ENCODE peak calls at places on chromosomes 4 and X, in ten cellular contexts. One of them, this sample, is unnamed.

GRCh38 chr4:53558061-53558801 is 33.1 kb downstream of the LNX1 start:
- DNase-seq in endothelial cell: no peak
- DNase-seq in PC-3: peak; percentile 90
- DNase-seq in choroid plexus epithelial cell: peak; percentile 39
- DNase-seq in WTC11: no peak
- DNase-seq in cardiac muscle cell: peak; percentile 68
- DNase-seq in left lung: no peak
- DNase-seq in MM.1S: no peak
- DNase-seq in AG10803: peak; percentile 87
- DNase-seq in neural crest cell: no peak
- DNase-seq in this sample: no peak

GRCh38 chrX:24424948-24425347 is 40.1 kb upstream of the PDK3 start:
- DNase-seq in PC-3: no peak
- DNase-seq in neural crest cell: no peak
- DNase-seq in cardiac muscle cell: peak; percentile 62
- DNase-seq in MM.1S: no peak
- DNase-seq in WTC11: no peak
- DNase-seq in left lung: no peak
- DNase-seq in endothelial cell: no peak
- DNase-seq in choroid plexus epithelial cell: peak; percentile 6
- DNase-seq in AG10803: peak; percentile 39
- DNase-seq in this sample: no peak

GRCh38 chr4:53956454-53956853 is 108.0 kb downstream of the CHIC2 start:
- DNase-seq in choroid plexus epithelial cell: no peak
- DNase-seq in PC-3: no peak
- DNase-seq in WTC11: no peak
- DNase-seq in endothelial cell: no peak
- DNase-seq in left lung: no peak
- DNase-seq in AG10803: no peak
- DNase-seq in neural crest cell: no peak
- DNase-seq in MM.1S: no peak
- DNase-seq in cardiac muscle cell: no peak
- DNase-seq in this sample: no peak

GRCh38 chrX:3175659-3176438 is 134.6 kb downstream of the ARSF start:
- DNase-seq in left lung: no peak
- DNase-seq in endothelial cell: no peak
- DNase-seq in WTC11: no peak
- DNase-seq in choroid plexus epithelial cell: peak; percentile 66
- DNase-seq in cardiac muscle cell: peak; percentile 50
- DNase-seq in PC-3: no peak
- DNase-seq in neural crest cell: no peak
- DNase-seq in AG10803: peak; percentile 69
- DNase-seq in MM.1S: no peak
- DNase-seq in this sample: no peak

GRCh38 chr4:156799121-156799589 is 172.4 kb downstream of the PDGFC start:
- DNase-seq in PC-3: peak; percentile 48
- DNase-seq in MM.1S: no peak
- DNase-seq in endothelial cell: no peak
- DNase-seq in neural crest cell: no peak
- DNase-seq in choroid plexus epithelial cell: peak; percentile 65
- DNase-seq in AG10803: peak; percentile 83
- DNase-seq in WTC11: no peak
- DNase-seq in cardiac muscle cell: peak; percentile 71
- DNase-seq in left lung: no peak
- DNase-seq in this sample: no peak

GRCh38 chr4:81896936-81897335 is 425.2 kb upstream of the RASGEF1B start:
- DNase-seq in PC-3: peak; percentile 25
- DNase-seq in choroid plexus epithelial cell: no peak
- DNase-seq in endothelial cell: no peak
- DNase-seq in neural crest cell: no peak
- DNase-seq in AG10803: no peak
- DNase-seq in WTC11: no peak
- DNase-seq in left lung: no peak
- DNase-seq in cardiac muscle cell: no peak
- DNase-seq in MM.1S: no peak
- DNase-seq in this sample: no peak

GRCh38 chrX:15151267-15152196 is 118.4 kb downstream of the ASB9 start:
- DNase-seq in neural crest cell: no peak
- DNase-seq in PC-3: peak; percentile 12
- DNase-seq in endothelial cell: no peak
- DNase-seq in cardiac muscle cell: no peak
- DNase-seq in AG10803: no peak
- DNase-seq in MM.1S: no peak
- DNase-seq in WTC11: no peak
- DNase-seq in choroid plexus epithelial cell: peak; percentile 4
- DNase-seq in left lung: no peak
- DNase-seq in this sample: no peak

GRCh38 chr4:154189346-154189745 is 302.3 kb downstream of the DCHS2 start:
- DNase-seq in WTC11: no peak
- DNase-seq in left lung: no peak
- DNase-seq in PC-3: peak; percentile 4
- DNase-seq in cardiac muscle cell: no peak
- DNase-seq in choroid plexus epithelial cell: no peak
- DNase-seq in AG10803: peak; percentile 52
- DNase-seq in endothelial cell: no peak
- DNase-seq in MM.1S: no peak
- DNase-seq in neural crest cell: no peak
- DNase-seq in this sample: no peak

GRCh38 chr4:40842318-40842717 is 92.6 kb downstream of the NSUN7 start:
- DNase-seq in PC-3: no peak
- DNase-seq in AG10803: no peak
- DNase-seq in choroid plexus epithelial cell: no peak
- DNase-seq in WTC11: no peak
- DNase-seq in endothelial cell: no peak
- DNase-seq in left lung: no peak
- DNase-seq in MM.1S: no peak
- DNase-seq in cardiac muscle cell: no peak
- DNase-seq in neural crest cell: no peak
- DNase-seq in this sample: no peak

GRCh38 chr4:40837094-40837870 is 87.5 kb downstream of the NSUN7 start:
- DNase-seq in AG10803: no peak
- DNase-seq in cardiac muscle cell: no peak
- DNase-seq in neural crest cell: no peak
- DNase-seq in left lung: no peak
- DNase-seq in PC-3: no peak
- DNase-seq in endothelial cell: no peak
- DNase-seq in choroid plexus epithelial cell: no peak
- DNase-seq in MM.1S: no peak
- DNase-seq in WTC11: no peak
- DNase-seq in this sample: no peak

GRCh38 chr4:40840985-40841571 is 91.3 kb downstream of the NSUN7 start:
- DNase-seq in neural crest cell: peak; percentile 80
- DNase-seq in WTC11: peak; percentile 97
- DNase-seq in choroid plexus epithelial cell: peak; percentile 94
- DNase-seq in PC-3: peak; percentile 85
- DNase-seq in MM.1S: peak; percentile 90
- DNase-seq in left lung: peak; percentile 84
- DNase-seq in endothelial cell: peak; percentile 86
- DNase-seq in AG10803: peak; percentile 70
- DNase-seq in cardiac muscle cell: peak; percentile 76
- DNase-seq in this sample: peak; percentile 37

GRCh38 chr4:40840255-40840984 is 90.7 kb downstream of the NSUN7 start:
- DNase-seq in MM.1S: peak; percentile 55
- DNase-seq in choroid plexus epithelial cell: no peak
- DNase-seq in PC-3: no peak
- DNase-seq in endothelial cell: no peak
- DNase-seq in AG10803: no peak
- DNase-seq in WTC11: no peak
- DNase-seq in cardiac muscle cell: no peak
- DNase-seq in left lung: no peak
- DNase-seq in neural crest cell: no peak
- DNase-seq in this sample: no peak

DNA sequence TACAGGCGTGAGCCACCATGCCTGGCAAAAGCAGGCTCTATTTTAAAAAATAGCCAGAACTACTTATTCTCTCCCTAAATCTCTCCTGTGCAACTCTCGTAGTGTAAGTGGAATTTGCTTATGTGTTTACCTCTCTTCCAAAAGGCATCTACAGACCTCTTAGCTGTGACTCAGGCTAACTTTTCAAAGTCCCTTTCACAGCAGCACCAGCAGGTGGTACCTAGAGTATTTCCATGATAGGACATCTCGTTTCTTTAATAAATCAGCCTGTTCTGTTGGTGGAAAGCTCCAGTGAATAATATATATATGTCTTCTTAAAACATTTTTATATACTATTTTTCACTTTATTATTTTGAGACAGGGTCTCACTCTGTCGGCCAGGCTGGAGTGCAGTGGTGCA is 89.0 kb downstream of the NSUN7 start:
- DNase-seq in left lung: no peak
- DNase-seq in neural crest cell: no peak
- DNase-seq in endothelial cell: no peak
- DNase-seq in AG10803: no peak
- DNase-seq in WTC11: no peak
- DNase-seq in MM.1S: no peak
- DNase-seq in choroid plexus epithelial cell: peak; percentile 24
- DNase-seq in PC-3: peak; percentile 2
- DNase-seq in cardiac muscle cell: no peak
- DNase-seq in this sample: no peak
- TF ChIP-seq CTCF in left lung: no peak
- TF ChIP-seq CTCF in neural crest cell: peak; percentile 23
- TF ChIP-seq CTCF in endothelial cell: no peak
- TF ChIP-seq CTCF in AG10803: peak; percentile 2
- TF ChIP-seq CTCF in WTC11: no peak
- TF ChIP-seq CTCF in MM.1S: peak; percentile 12
- TF ChIP-seq CTCF in choroid plexus epithelial cell: peak; percentile 24
- TF ChIP-seq CTCF in PC-3: peak; percentile 18
- TF ChIP-seq CTCF in cardiac muscle cell: no peak
- TF ChIP-seq CTCF in this sample: peak; percentile 28

GRCh38 chr4:829761-830655 is 4.1 kb upstream of the CPLX1 start:
- DNase-seq in cardiac muscle cell: no peak
- DNase-seq in endothelial cell: no peak
- DNase-seq in choroid plexus epithelial cell: no peak
- DNase-seq in MM.1S: no peak
- DNase-seq in neural crest cell: no peak
- DNase-seq in AG10803: no peak
- DNase-seq in left lung: peak; percentile 69
- DNase-seq in PC-3: no peak
- DNase-seq in WTC11: no peak
- DNase-seq in this sample: no peak

GRCh38 chr4:829291-829690 is 3.4 kb upstream of the CPLX1 start:
- DNase-seq in cardiac muscle cell: no peak
- DNase-seq in MM.1S: no peak
- DNase-seq in endothelial cell: no peak
- DNase-seq in PC-3: no peak
- DNase-seq in AG10803: no peak
- DNase-seq in left lung: peak; percentile 45
- DNase-seq in neural crest cell: no peak
- DNase-seq in choroid plexus epithelial cell: no peak
- DNase-seq in WTC11: no peak
- DNase-seq in this sample: no peak

GRCh38 chr4:827209-828081 is 1.5 kb upstream of the CPLX1 start:
- DNase-seq in endothelial cell: no peak
- DNase-seq in cardiac muscle cell: no peak
- DNase-seq in PC-3: no peak
- DNase-seq in choroid plexus epithelial cell: no peak
- DNase-seq in MM.1S: no peak
- DNase-seq in AG10803: no peak
- DNase-seq in WTC11: no peak
- DNase-seq in left lung: peak; percentile 54
- DNase-seq in neural crest cell: no peak
- DNase-seq in this sample: no peak

GRCh38 chr4:826508-827208 is 729 bp upstream of the CPLX1 start:
- DNase-seq in MM.1S: no peak
- DNase-seq in AG10803: no peak
- DNase-seq in endothelial cell: no peak
- DNase-seq in PC-3: no peak
- DNase-seq in neural crest cell: no peak
- DNase-seq in choroid plexus epithelial cell: peak; percentile 18
- DNase-seq in WTC11: peak; percentile 59
- DNase-seq in left lung: peak; percentile 77
- DNase-seq in cardiac muscle cell: no peak
- DNase-seq in this sample: no peak

GRCh38 chr4:828641-829271 is 2.8 kb upstream of the CPLX1 start:
- DNase-seq in neural crest cell: no peak
- DNase-seq in AG10803: no peak
- DNase-seq in left lung: peak; percentile 71
- DNase-seq in WTC11: peak; percentile 58
- DNase-seq in cardiac muscle cell: peak; percentile 30
- DNase-seq in MM.1S: no peak
- DNase-seq in PC-3: no peak
- DNase-seq in choroid plexus epithelial cell: peak; percentile 14
- DNase-seq in endothelial cell: peak; percentile 42
- DNase-seq in this sample: no peak
- TF ChIP-seq CTCF in neural crest cell: no peak
- TF ChIP-seq CTCF in AG10803: peak; percentile 5
- TF ChIP-seq CTCF in left lung: no peak
- TF ChIP-seq CTCF in WTC11: no peak
- TF ChIP-seq CTCF in cardiac muscle cell: peak; percentile 22
- TF ChIP-seq CTCF in MM.1S: no peak
- TF ChIP-seq CTCF in PC-3: peak; percentile 15
- TF ChIP-seq CTCF in choroid plexus epithelial cell: peak; percentile 13
- TF ChIP-seq CTCF in endothelial cell: no peak
- TF ChIP-seq CTCF in this sample: peak; percentile 41

GRCh38 chr4:185535818-185536729 is 767 bp upstream of the PDLIM3 start:
- DNase-seq in PC-3: no peak
- DNase-seq in endothelial cell: no peak
- DNase-seq in neural crest cell: no peak
- DNase-seq in AG10803: peak; percentile 8
- DNase-seq in MM.1S: peak; percentile 42
- DNase-seq in left lung: no peak
- DNase-seq in WTC11: no peak
- DNase-seq in choroid plexus epithelial cell: peak; percentile 60
- DNase-seq in cardiac muscle cell: peak; percentile 75
- DNase-seq in this sample: no peak

GRCh38 chr4:185534534-185534849 is 815 bp downstream of the PDLIM3 start:
- DNase-seq in neural crest cell: no peak
- DNase-seq in MM.1S: no peak
- DNase-seq in endothelial cell: no peak
- DNase-seq in PC-3: no peak
- DNase-seq in AG10803: no peak
- DNase-seq in cardiac muscle cell: no peak
- DNase-seq in WTC11: no peak
- DNase-seq in choroid plexus epithelial cell: no peak
- DNase-seq in left lung: no peak
- DNase-seq in this sample: no peak

GRCh38 chr4:185532327-185532726 is 3.0 kb downstream of the PDLIM3 start:
- DNase-seq in WTC11: no peak
- DNase-seq in AG10803: no peak
- DNase-seq in neural crest cell: no peak
- DNase-seq in cardiac muscle cell: peak; percentile 89
- DNase-seq in choroid plexus epithelial cell: no peak
- DNase-seq in MM.1S: no peak
- DNase-seq in PC-3: no peak
- DNase-seq in endothelial cell: no peak
- DNase-seq in left lung: no peak
- DNase-seq in this sample: no peak

GRCh38 chr4:185532795-185533324 is 2.4 kb downstream of the PDLIM3 start:
- DNase-seq in endothelial cell: no peak
- DNase-seq in neural crest cell: no peak
- DNase-seq in AG10803: no peak
- DNase-seq in left lung: no peak
- DNase-seq in MM.1S: no peak
- DNase-seq in choroid plexus epithelial cell: no peak
- DNase-seq in PC-3: no peak
- DNase-seq in WTC11: no peak
- DNase-seq in cardiac muscle cell: peak; percentile 37
- DNase-seq in this sample: no peak

DNA sequence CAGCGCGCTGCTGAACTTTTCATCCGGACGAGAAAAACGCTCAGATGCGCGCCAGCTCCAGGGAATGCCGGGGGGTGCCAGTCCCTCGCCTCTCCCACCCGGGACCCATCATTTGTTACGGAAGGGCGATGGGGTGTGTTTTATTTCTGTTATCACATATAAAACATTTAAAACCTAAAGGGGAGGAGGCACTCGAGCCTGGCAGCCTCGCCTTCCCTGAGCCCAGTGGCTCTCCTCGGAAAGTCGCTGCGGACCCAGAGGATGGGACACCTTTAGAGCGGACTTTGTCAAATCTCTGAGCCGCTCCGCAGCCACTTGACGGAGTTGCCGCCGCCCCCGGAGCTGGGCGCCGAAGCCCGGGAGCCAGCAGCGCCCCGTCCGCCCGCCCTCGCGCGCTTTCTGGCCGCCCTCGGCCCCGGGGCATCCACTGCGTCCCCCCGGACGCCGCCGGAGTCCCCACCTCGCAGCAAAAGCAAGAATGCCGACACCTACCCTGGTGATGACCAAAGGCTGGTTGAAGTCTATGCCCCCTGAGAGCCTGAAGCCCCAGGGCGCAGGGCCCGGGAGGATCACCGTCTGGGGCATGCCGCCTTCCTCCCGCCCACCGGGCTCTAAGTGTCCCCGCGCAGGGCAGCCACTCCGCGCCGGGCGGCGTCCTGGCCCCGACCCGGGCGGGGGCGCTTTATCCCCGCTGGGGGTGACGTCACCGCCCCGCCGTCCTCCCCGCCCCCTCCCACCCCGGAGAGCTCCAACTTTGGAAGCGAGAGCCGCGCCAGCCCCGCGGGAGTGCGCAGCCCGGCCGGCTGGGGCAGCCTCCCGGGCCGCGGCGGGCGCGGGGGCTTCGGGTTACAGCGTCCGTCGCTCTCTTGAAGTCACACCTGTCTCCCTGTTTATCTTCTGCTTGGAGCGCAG is at the start of gene PDLIM3:
- DNase-seq in PC-3: no peak
- DNase-seq in cardiac muscle cell: peak; percentile 80
- DNase-seq in left lung: peak; percentile 85
- DNase-seq in choroid plexus epithelial cell: no peak
- DNase-seq in AG10803: no peak
- DNase-seq in neural crest cell: peak; percentile 38
- DNase-seq in MM.1S: peak; percentile 77
- DNase-seq in endothelial cell: peak; percentile 40
- DNase-seq in WTC11: peak; percentile 68
- DNase-seq in this sample: peak; percentile 55
- TF ChIP-seq CTCF in PC-3: no peak
- TF ChIP-seq CTCF in cardiac muscle cell: no peak
- TF ChIP-seq CTCF in left lung: no peak
- TF ChIP-seq CTCF in choroid plexus epithelial cell: no peak
- TF ChIP-seq CTCF in AG10803: no peak
- TF ChIP-seq CTCF in neural crest cell: no peak
- TF ChIP-seq CTCF in MM.1S: no peak
- TF ChIP-seq CTCF in endothelial cell: no peak
- TF ChIP-seq CTCF in WTC11: no peak
- TF ChIP-seq CTCF in this sample: no peak

DNA sequence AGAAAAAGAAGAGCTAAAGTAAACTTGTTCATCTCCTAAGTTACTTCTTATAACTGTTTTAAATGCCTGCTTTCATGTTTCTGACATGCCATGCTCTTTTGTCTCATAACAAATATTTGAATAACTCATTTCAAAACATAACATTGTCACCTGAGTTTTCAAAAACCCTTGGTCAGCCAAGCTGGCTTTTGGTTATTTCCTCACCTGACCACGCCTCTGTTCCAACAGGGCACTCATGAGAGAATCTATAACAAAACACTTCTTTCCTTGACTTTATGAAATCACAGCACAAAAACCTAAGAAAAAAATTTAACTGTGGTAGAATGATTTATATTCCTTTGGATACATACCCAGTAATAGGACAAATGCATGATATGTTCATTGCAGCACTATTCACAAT is 172.9 kb upstream of the GALNT7 start:
- DNase-seq in MM.1S: no peak
- DNase-seq in AG10803: no peak
- DNase-seq in PC-3: no peak
- DNase-seq in neural crest cell: no peak
- DNase-seq in endothelial cell: no peak
- DNase-seq in cardiac muscle cell: no peak
- DNase-seq in choroid plexus epithelial cell: no peak
- DNase-seq in left lung: no peak
- DNase-seq in WTC11: no peak
- DNase-seq in this sample: no peak
- TF ChIP-seq CTCF in MM.1S: no peak
- TF ChIP-seq CTCF in AG10803: no peak
- TF ChIP-seq CTCF in PC-3: no peak
- TF ChIP-seq CTCF in neural crest cell: no peak
- TF ChIP-seq CTCF in endothelial cell: no peak
- TF ChIP-seq CTCF in cardiac muscle cell: no peak
- TF ChIP-seq CTCF in choroid plexus epithelial cell: no peak
- TF ChIP-seq CTCF in left lung: no peak
- TF ChIP-seq CTCF in WTC11: no peak
- TF ChIP-seq CTCF in this sample: no peak